ENCODE peak calls at places on chromosome 19, in six cellular contexts. G is H1, N is A549, R is endothelial cell of umbilical vein, H is HepG2, M is K562. B is an unnamed sample.

GRCh38 chr19:29622191-29623070 is 16.3 kb downstream of the POP4 start:
- DNase-seq in N (no peak), H (no peak), M (no peak), R (no peak), G (no peak), B (no peak)

GRCh38 chr19:45439569-45440258 is 16.0 kb upstream of the ERCC1 start:
- DNase-seq in R (peak), G (no peak), N (peak), M (peak), H (no peak), B (peak)

GRCh38 chr19:48613024-48613851 is 1.6 kb downstream of the FAM83E start:
- DNase-seq in N (no peak), G (no peak), H (no peak), M (no peak), R (no peak), B (no peak)

GRCh38 chr19:2326699-2327360 is 1.6 kb downstream of the LSM7 start:
- DNase-seq in N (no peak), H (no peak), G (no peak), R (no peak), M (no peak), B (no peak)

GRCh38 chr19:58569191-58569942 is 3.8 kb downstream of the MZF1 start:
- DNase-seq in R (no peak), H (no peak), G (no peak), N (no peak), M (no peak), B (peak)

GRCh38 chr19:48739835-48740704 is at the start of gene RASIP1:
- DNase-seq in R (peak), M (no peak), H (no peak), G (no peak), N (no peak), B (no peak)

GRCh38 chr19:44657211-44657921 is 13.7 kb downstream of the PVR start:
- DNase-seq in R (peak), G (no peak), H (peak), N (peak), M (peak), B (peak)

GRCh38 chr19:10961073-10961762 is 388 bp downstream of the SMARCA4 start:
- DNase-seq in M (peak), N (no peak), G (no peak), H (no peak), R (no peak), B (peak)

GRCh38 chr19:6529937-6530384 is 865 bp upstream of the TNFSF9 start:
- DNase-seq in M (no peak), G (no peak), R (no peak), H (no peak), N (no peak), B (no peak)

GRCh38 chr19:39270091-39270871 is 2.1 kb downstream of the IFNL2 start:
- DNase-seq in H (no peak), M (no peak), R (no peak), N (no peak), G (no peak), B (no peak)

GRCh38 chr19:29266603-29267002 is 53.7 kb upstream of the UQCRFS1 start:
- DNase-seq in N (no peak), H (no peak), R (no peak), M (no peak), G (no peak), B (no peak)

GRCh38 chr19:6754136-6754535 is 13.1 kb downstream of the SH2D3A start:
- DNase-seq in N (no peak), M (no peak), R (no peak), H (no peak), G (no peak), B (no peak)

GRCh38 chr19:19475845-19476828 is 39.2 kb downstream of the TSSK6 start:
- DNase-seq in M (peak), H (peak), N (peak), R (no peak), G (no peak), B (peak)

GRCh38 chr19:2785244-2786000 is at the start of gene THOP1:
- DNase-seq in R (peak), N (peak), G (peak), H (peak), M (peak), B (peak)

GRCh38 chr19:47714339-47714738 is 1.1 kb downstream of the EHD2 start:
- DNase-seq in G (no peak), R (no peak), M (no peak), H (no peak), N (no peak), B (no peak)

GRCh38 chr19:49409441-49410029 is 13.7 kb downstream of the PTH2 start:
- DNase-seq in N (no peak), R (no peak), M (no peak), G (no peak), H (no peak), B (no peak)

GRCh38 chr19:5837768-5838364 is 1.6 kb downstream of the FUT6 start:
- DNase-seq in N (no peak), G (no peak), H (no peak), R (no peak), M (no peak), B (no peak)

GRCh38 chr19:11881151-11881800 is 6.3 kb upstream of the ZNF69 start:
- DNase-seq in G (peak), N (no peak), R (peak), H (peak), M (peak), B (peak)

GRCh38 chr19:30675086-30675485 is 302.9 kb downstream of the ZNF536 start:
- DNase-seq in G (no peak), H (peak), M (no peak), N (no peak), R (no peak), B (no peak)

GRCh38 chr19:30678168-30678567 is 306.0 kb downstream of the ZNF536 start:
- DNase-seq in H (no peak), G (no peak), N (no peak), R (no peak), M (no peak), B (no peak)

GRCh38 chr19:30679286-30679685 is 307.1 kb downstream of the ZNF536 start:
- DNase-seq in M (no peak), N (no peak), G (no peak), H (no peak), R (no peak), B (no peak)

GRCh38 chr19:30677702-30678101 is 305.5 kb downstream of the ZNF536 start:
- DNase-seq in G (no peak), N (no peak), H (no peak), R (no peak), M (no peak), B (no peak)

DNA sequence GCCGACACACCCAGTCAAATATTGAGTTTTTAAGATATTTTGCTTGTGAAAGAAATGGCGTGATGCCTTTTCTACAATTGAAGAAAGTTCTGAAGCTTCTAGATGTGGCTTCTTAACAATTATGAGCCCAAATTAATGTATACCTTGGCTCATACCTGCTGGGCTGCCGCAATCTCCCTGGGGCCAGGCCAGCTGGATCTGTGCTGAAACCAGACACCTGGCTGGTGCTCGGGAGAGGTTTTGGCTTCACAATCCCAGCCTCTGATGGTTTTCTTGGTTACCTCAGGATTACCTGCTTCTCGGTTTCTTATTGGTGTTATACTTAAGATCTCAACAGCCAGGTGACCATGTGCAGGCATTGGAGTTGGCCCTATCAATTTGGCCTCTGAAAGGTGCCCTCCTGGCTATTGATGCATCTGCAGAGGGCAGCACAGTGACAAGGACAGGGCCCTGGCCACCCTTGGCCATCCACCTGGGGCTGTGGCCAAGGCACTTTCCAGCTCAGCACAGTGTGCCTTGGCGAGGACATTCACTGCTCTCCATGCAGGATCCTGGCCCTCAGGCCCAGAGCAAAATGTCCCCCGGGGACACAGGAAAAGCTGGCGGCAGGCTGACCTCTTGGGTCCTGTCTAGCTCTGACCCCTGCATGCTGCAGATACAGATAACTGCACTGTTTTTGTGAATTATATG is 305.0 kb downstream of the ZNF536 start:
- DNase-seq in G (no peak), N (no peak), H (no peak), M (no peak), R (no peak), B (no peak)
- TF ChIP-seq JUN in G (no peak), N (no peak), H (no peak), M (no peak), R (no peak), B (no peak)

DNA sequence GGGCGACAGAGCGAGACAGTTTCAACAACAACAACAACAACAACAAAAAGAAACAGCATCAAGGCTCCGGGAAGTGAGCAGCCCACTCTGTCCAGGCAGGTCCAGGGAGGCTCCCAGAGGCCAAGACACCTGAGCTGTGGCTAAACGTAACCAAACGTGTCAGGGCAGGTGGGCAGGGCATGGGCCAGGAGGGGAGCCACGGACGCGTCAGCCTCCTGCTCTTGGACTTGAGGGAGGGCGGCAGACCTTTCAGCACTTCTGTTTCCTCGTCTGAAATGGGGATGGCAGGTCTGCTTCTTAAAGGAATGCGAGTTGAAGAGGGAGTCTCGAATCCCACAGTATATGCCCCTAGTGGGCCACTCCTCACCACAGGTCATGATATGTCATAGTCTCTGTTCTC is 53.8 kb downstream of the MYO9B start:
- DNase-seq in G (no peak), R (no peak), M (no peak), H (no peak), N (no peak), B (no peak)
- TF ChIP-seq JUN in G (no peak), R (no peak), M (no peak), H (no peak), N (no peak), B (no peak)

GRCh38 chr19:3816566-3817218 is 30.5 kb upstream of the MATK start:
- DNase-seq in H (no peak), R (no peak), M (no peak), G (no peak), N (no peak), B (no peak)
- TF ChIP-seq JUN in H (no peak), R (no peak), M (no peak), G (no peak), N (no peak), B (no peak)

DNA sequence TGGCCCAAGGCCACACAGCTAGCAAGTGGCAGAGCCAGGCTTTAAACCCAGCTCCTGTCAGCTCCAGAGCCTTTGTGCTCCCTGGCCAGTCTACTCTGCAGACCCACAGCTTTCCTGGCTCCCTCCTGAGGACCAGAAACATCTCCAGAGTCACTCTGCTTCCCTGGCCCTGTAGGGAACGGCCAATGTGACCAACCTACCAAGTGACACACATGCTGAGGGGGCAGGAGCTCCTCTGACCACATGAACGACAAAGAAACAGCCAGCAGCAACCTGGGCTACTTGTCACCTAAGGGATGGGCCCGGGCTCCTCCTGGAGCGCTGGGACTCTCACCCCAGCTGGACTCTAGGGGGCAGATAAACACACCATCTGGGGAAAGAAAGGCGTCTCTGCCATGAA is 19.3 kb downstream of the PEG3 start:
- DNase-seq in G (no peak), N (no peak), H (no peak), M (no peak), R (no peak), B (no peak)
- TF ChIP-seq JUN in G (no peak), N (no peak), H (no peak), M (no peak), R (no peak), B (no peak)

GRCh38 chr19:15449620-15450527 is at the start of gene WIZ:
- DNase-seq in M (peak), R (peak), H (peak), G (no peak), N (peak), B (peak)
- TF ChIP-seq JUN in M (no peak), R (no peak), H (no peak), G (no peak), N (peak), B (no peak)